ENCODE peak calls at places on chromosomes 12 and 14, in seven cellular contexts. One of them, this sample, is unnamed.
A peak's percentile ranks its signal among the peaks of the same experiment; 100 is the strongest.

GRCh38 chr12:104243551-104243950 is 28.0 kb downstream of the TXNRD1 start:
- DNase-seq in breast epithelium: no peak
- DNase-seq in heart right ventricle: no peak
- DNase-seq in psoas muscle: no peak
- DNase-seq in kidney epithelial cell: no peak
- DNase-seq in uterus: no peak
- DNase-seq in astrocyte of the spinal cord: no peak
- DNase-seq in this sample: no peak

GRCh38 chr12:123713398-123714301 is 1.5 kb downstream of the ATP6V0A2 start:
- DNase-seq in heart right ventricle: no peak
- DNase-seq in uterus: no peak
- DNase-seq in astrocyte of the spinal cord: no peak
- DNase-seq in psoas muscle: no peak
- DNase-seq in breast epithelium: no peak
- DNase-seq in kidney epithelial cell: no peak
- DNase-seq in this sample: no peak

GRCh38 chr12:111482464-111482863 is 76.7 kb downstream of the SH2B3 start:
- DNase-seq in psoas muscle: no peak
- DNase-seq in uterus: no peak
- DNase-seq in heart right ventricle: no peak
- DNase-seq in kidney epithelial cell: no peak
- DNase-seq in breast epithelium: no peak
- DNase-seq in astrocyte of the spinal cord: no peak
- DNase-seq in this sample: no peak

GRCh38 chr14:21136024-21136423 is 19.8 kb downstream of the OR5AU1 start:
- DNase-seq in kidney epithelial cell: no peak
- DNase-seq in heart right ventricle: no peak
- DNase-seq in psoas muscle: no peak
- DNase-seq in uterus: no peak
- DNase-seq in breast epithelium: no peak
- DNase-seq in astrocyte of the spinal cord: peak; percentile 11
- DNase-seq in this sample: no peak

GRCh38 chr12:116955382-116956021 is 44.8 kb downstream of the FBXW8 start:
- DNase-seq in kidney epithelial cell: peak; percentile 62
- DNase-seq in breast epithelium: no peak
- DNase-seq in astrocyte of the spinal cord: no peak
- DNase-seq in heart right ventricle: no peak
- DNase-seq in uterus: no peak
- DNase-seq in psoas muscle: no peak
- DNase-seq in this sample: no peak

GRCh38 chr12:22250762-22251161 is 83.7 kb downstream of the ST8SIA1 start:
- DNase-seq in astrocyte of the spinal cord: no peak
- DNase-seq in breast epithelium: no peak
- DNase-seq in kidney epithelial cell: no peak
- DNase-seq in psoas muscle: no peak
- DNase-seq in heart right ventricle: no peak
- DNase-seq in uterus: no peak
- DNase-seq in this sample: no peak

GRCh38 chr12:76337583-76337982 is 10.6 kb downstream of the BBS10 start:
- DNase-seq in breast epithelium: no peak
- DNase-seq in psoas muscle: no peak
- DNase-seq in astrocyte of the spinal cord: peak; percentile 50
- DNase-seq in heart right ventricle: no peak
- DNase-seq in kidney epithelial cell: no peak
- DNase-seq in uterus: no peak
- DNase-seq in this sample: no peak

GRCh38 chr14:75315143-75315542 is 36.5 kb downstream of the FOS start:
- DNase-seq in astrocyte of the spinal cord: peak; percentile 84
- DNase-seq in kidney epithelial cell: no peak
- DNase-seq in uterus: no peak
- DNase-seq in heart right ventricle: peak; percentile 58
- DNase-seq in psoas muscle: no peak
- DNase-seq in breast epithelium: no peak
- DNase-seq in this sample: no peak

GRCh38 chr14:100738269-100738691 is 11.6 kb downstream of the DLK1 start:
- DNase-seq in heart right ventricle: no peak
- DNase-seq in psoas muscle: no peak
- DNase-seq in breast epithelium: peak; percentile 35
- DNase-seq in uterus: no peak
- DNase-seq in astrocyte of the spinal cord: no peak
- DNase-seq in kidney epithelial cell: no peak
- DNase-seq in this sample: no peak

GRCh38 chr12:74415633-74416032 is 122.0 kb upstream of the ATXN7L3B start:
- DNase-seq in psoas muscle: no peak
- DNase-seq in kidney epithelial cell: no peak
- DNase-seq in breast epithelium: no peak
- DNase-seq in heart right ventricle: no peak
- DNase-seq in astrocyte of the spinal cord: peak; percentile 44
- DNase-seq in uterus: no peak
- DNase-seq in this sample: no peak

GRCh38 chr12:31620311-31620710 is 29.4 kb upstream of the DENND5B start:
- DNase-seq in heart right ventricle: no peak
- DNase-seq in astrocyte of the spinal cord: no peak
- DNase-seq in psoas muscle: no peak
- DNase-seq in uterus: no peak
- DNase-seq in kidney epithelial cell: no peak
- DNase-seq in breast epithelium: no peak
- DNase-seq in this sample: no peak

GRCh38 chr12:5466521-5466960 is 34.6 kb downstream of the NTF3 start:
- DNase-seq in breast epithelium: no peak
- DNase-seq in uterus: no peak
- DNase-seq in heart right ventricle: no peak
- DNase-seq in astrocyte of the spinal cord: no peak
- DNase-seq in psoas muscle: no peak
- DNase-seq in kidney epithelial cell: no peak
- DNase-seq in this sample: no peak

GRCh38 chr14:79825046-79825521 is 386.2 kb downstream of the DIO2 start:
- DNase-seq in astrocyte of the spinal cord: no peak
- DNase-seq in kidney epithelial cell: no peak
- DNase-seq in heart right ventricle: peak; percentile 23
- DNase-seq in breast epithelium: no peak
- DNase-seq in uterus: peak; percentile 46
- DNase-seq in psoas muscle: no peak
- DNase-seq in this sample: no peak

DNA sequence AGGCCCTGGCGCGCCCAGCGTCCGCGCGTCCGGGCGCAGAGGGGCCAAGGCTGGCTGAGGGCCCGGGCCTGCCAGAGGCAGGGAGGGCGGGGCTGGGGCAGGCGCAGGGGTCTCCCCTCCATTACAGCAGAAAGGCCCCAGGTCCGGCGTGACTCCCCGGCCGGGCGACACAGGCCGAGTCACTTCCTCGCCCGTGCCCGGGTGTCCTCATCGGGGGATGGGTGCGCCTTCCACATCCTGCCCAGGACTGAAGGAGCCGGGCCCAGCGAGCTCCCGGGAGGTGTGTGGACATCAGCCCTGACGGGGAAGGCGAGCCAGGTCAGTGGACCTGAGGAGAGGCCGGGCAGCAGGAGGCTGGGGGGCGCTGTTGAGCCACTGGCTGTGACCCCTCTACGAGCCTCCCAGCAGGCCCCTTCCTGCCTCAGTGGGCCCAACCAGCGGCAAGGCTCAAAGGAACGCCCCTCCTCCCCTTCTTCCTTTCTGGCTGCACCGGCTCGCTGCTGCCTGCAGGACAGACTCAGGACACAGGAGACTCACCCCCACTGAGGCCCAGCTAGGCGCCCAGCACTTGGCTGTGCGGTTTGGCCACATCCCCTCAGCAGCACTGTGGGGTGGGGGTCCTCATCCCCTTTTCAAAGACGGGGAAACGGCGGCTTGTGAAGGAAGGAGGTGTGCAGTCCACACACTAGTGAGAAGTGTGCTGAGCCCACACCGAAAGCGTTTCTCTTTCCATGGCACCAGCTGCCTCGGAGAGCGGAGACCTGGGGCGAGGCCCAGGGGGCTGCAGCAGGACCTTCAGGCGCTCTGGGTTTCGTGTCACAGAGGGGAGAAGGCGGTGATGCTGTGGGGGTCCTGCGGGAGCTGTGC is 606 bp downstream of the TNFAIP2 start:
- DNase-seq in uterus: peak; percentile 64
- DNase-seq in breast epithelium: no peak
- DNase-seq in heart right ventricle: peak; percentile 51
- DNase-seq in kidney epithelial cell: no peak
- DNase-seq in psoas muscle: peak; percentile 85
- DNase-seq in astrocyte of the spinal cord: no peak
- DNase-seq in this sample: no peak
- TF ChIP-seq CTCF in uterus: peak; percentile 53
- TF ChIP-seq CTCF in breast epithelium: peak; percentile 42
- TF ChIP-seq CTCF in heart right ventricle: peak; percentile 59
- TF ChIP-seq CTCF in kidney epithelial cell: peak; percentile 59
- TF ChIP-seq CTCF in psoas muscle: peak; percentile 43
- TF ChIP-seq CTCF in astrocyte of the spinal cord: peak; percentile 42
- TF ChIP-seq CTCF in this sample: no peak

DNA sequence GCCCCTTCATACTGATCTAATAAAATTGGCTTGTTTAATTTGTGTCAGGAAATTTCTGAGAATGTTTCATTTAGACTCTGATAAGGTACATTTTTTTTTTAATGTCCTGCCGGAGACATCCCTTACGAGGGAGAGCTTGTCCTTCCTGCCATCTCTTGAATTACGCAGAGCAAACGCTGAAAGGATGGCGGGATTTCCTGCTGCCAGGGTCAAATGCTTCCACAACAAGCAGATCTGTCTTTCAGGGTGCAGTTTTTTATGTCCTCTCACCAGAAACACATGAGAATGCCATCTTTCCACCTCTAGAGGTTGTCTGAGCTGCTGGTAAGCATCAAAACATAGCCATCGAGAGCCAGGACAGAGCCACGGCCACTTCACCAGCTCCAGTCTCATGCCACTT is 126.8 kb upstream of the ARHGAP5 start:
- DNase-seq in psoas muscle: no peak
- DNase-seq in kidney epithelial cell: no peak
- DNase-seq in heart right ventricle: no peak
- DNase-seq in breast epithelium: no peak
- DNase-seq in astrocyte of the spinal cord: no peak
- DNase-seq in uterus: no peak
- DNase-seq in this sample: no peak
- TF ChIP-seq CTCF in psoas muscle: no peak
- TF ChIP-seq CTCF in kidney epithelial cell: no peak
- TF ChIP-seq CTCF in heart right ventricle: no peak
- TF ChIP-seq CTCF in breast epithelium: no peak
- TF ChIP-seq CTCF in astrocyte of the spinal cord: no peak
- TF ChIP-seq CTCF in uterus: no peak
- TF ChIP-seq CTCF in this sample: no peak

DNA sequence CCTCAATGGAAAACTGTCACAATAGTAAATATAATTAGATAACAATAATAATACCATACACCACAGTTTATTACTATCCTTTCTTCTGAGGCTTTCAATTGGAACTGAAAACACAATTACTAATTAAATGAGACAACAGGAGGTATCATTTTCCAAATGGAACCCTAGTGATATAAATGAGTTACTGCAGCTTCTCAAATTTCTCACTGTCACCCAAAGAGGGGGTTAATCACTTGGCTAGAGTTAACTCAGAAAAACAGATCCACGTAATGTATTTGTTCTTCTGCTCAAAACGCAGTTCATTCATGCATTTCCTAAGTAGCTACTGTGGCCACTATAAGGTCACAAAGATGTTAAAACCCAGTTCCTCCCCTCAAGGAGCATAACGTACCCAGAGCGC is 120.9 kb upstream of the FOXN3 start:
- DNase-seq in heart right ventricle: no peak
- DNase-seq in psoas muscle: no peak
- DNase-seq in kidney epithelial cell: no peak
- DNase-seq in uterus: no peak
- DNase-seq in astrocyte of the spinal cord: no peak
- DNase-seq in breast epithelium: no peak
- DNase-seq in this sample: no peak
- TF ChIP-seq CTCF in heart right ventricle: no peak
- TF ChIP-seq CTCF in psoas muscle: no peak
- TF ChIP-seq CTCF in kidney epithelial cell: no peak
- TF ChIP-seq CTCF in uterus: no peak
- TF ChIP-seq CTCF in astrocyte of the spinal cord: no peak
- TF ChIP-seq CTCF in breast epithelium: no peak
- TF ChIP-seq CTCF in this sample: no peak

DNA sequence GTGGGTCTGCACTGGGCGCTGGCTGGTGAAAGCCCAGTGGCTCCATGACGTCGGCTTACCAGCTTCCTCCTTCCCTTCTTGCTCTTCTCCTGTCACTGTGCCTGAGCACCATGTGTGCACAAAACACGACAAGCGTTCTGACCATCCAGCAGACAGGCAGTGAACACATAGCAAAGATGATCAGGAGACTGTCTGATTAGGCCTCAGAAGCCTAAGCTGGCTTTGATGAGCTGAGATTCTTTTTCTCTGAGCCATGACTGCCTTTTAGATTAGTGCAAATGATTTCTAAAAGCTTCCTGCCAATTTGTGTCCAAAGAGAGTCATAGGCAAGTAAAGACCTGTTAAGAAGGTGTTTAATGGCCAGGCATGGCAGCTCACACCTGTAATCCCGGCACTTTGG is 83.1 kb downstream of the AACS start:
- DNase-seq in psoas muscle: no peak
- DNase-seq in kidney epithelial cell: no peak
- DNase-seq in heart right ventricle: no peak
- DNase-seq in astrocyte of the spinal cord: no peak
- DNase-seq in breast epithelium: no peak
- DNase-seq in uterus: no peak
- DNase-seq in this sample: no peak
- TF ChIP-seq CTCF in psoas muscle: no peak
- TF ChIP-seq CTCF in kidney epithelial cell: no peak
- TF ChIP-seq CTCF in heart right ventricle: no peak
- TF ChIP-seq CTCF in astrocyte of the spinal cord: no peak
- TF ChIP-seq CTCF in breast epithelium: no peak
- TF ChIP-seq CTCF in uterus: no peak
- TF ChIP-seq CTCF in this sample: no peak

GRCh38 chr12:132561784-132562156 is 48.6 kb downstream of the LRCOL1 start:
- DNase-seq in breast epithelium: no peak
- DNase-seq in kidney epithelial cell: no peak
- DNase-seq in uterus: no peak
- DNase-seq in astrocyte of the spinal cord: no peak
- DNase-seq in psoas muscle: no peak
- DNase-seq in heart right ventricle: no peak
- DNase-seq in this sample: no peak
- TF ChIP-seq CTCF in breast epithelium: no peak
- TF ChIP-seq CTCF in kidney epithelial cell: peak; percentile 54
- TF ChIP-seq CTCF in uterus: no peak
- TF ChIP-seq CTCF in astrocyte of the spinal cord: peak; percentile 56
- TF ChIP-seq CTCF in psoas muscle: peak; percentile 23
- TF ChIP-seq CTCF in heart right ventricle: peak; percentile 14
- TF ChIP-seq CTCF in this sample: no peak

GRCh38 chr12:132219323-132219722 is 75.1 kb downstream of the NOC4L start:
- DNase-seq in psoas muscle: no peak
- DNase-seq in breast epithelium: no peak
- DNase-seq in kidney epithelial cell: no peak
- DNase-seq in heart right ventricle: no peak
- DNase-seq in astrocyte of the spinal cord: no peak
- DNase-seq in uterus: no peak
- DNase-seq in this sample: no peak
- TF ChIP-seq CTCF in psoas muscle: no peak
- TF ChIP-seq CTCF in breast epithelium: no peak
- TF ChIP-seq CTCF in kidney epithelial cell: no peak
- TF ChIP-seq CTCF in heart right ventricle: no peak
- TF ChIP-seq CTCF in astrocyte of the spinal cord: no peak
- TF ChIP-seq CTCF in uterus: no peak
- TF ChIP-seq CTCF in this sample: no peak

This sample was measured in activated B cell treated with CpG ODN at 0.5 μM for 24 hours.